ENCODE peak calls at places on chromosomes 5 and 9, in six cellular contexts. H is cardiac muscle cell, M is lung, X is lower leg skin, I is heart right ventricle, E is dorsolateral prefrontal cortex. T is an unnamed sample.

GRCh38 chr9:4987996-4988421 is 2.9 kb downstream of the JAK2 start:
- DNase-seq in H (peak), M (peak), X (no peak), I (no peak), E (no peak), T (peak)

GRCh38 chr5:91468643-91469422 is 85.7 kb upstream of the ARRDC3 start:
- DNase-seq in H (no peak), M (no peak), X (no peak), I (no peak), E (no peak), T (no peak)

GRCh38 chr9:89878003-89878411 is 273.2 kb downstream of the GADD45G start:
- DNase-seq in H (no peak), M (no peak), X (peak), I (no peak), E (no peak), T (no peak)

GRCh38 chr5:16666861-16667481 is 50.2 kb upstream of the RETREG1 start:
- DNase-seq in H (peak), M (no peak), X (no peak), I (peak), E (no peak), T (peak)

GRCh38 chr9:89036862-89037261 is 45.6 kb downstream of the S1PR3 start:
- DNase-seq in H (no peak), M (no peak), X (peak), I (no peak), E (no peak), T (no peak)

GRCh38 chr5:17147225-17148120 is 70.0 kb upstream of the BASP1 start:
- DNase-seq in H (no peak), M (no peak), X (no peak), I (no peak), E (no peak), T (peak)

GRCh38 chr5:79474416-79475173 is 39.3 kb downstream of the HOMER1 start:
- DNase-seq in H (no peak), M (no peak), X (no peak), I (no peak), E (no peak), T (peak)

GRCh38 chr5:17216974-17217325 is 481 bp upstream of the BASP1 start:
- DNase-seq in H (peak), M (peak), X (peak), I (no peak), E (no peak), T (peak)

GRCh38 chr9:118595719-118596305 is 773.4 kb downstream of the BRINP1 start:
- DNase-seq in H (peak), M (no peak), X (no peak), I (no peak), E (no peak), T (peak)

GRCh38 chr5:80990971-80991370 is 30.8 kb downstream of the RASGRF2 start:
- DNase-seq in H (no peak), M (no peak), X (no peak), I (no peak), E (no peak), T (peak)

GRCh38 chr9:131319486-131319885 is 30.0 kb downstream of the PLPP7 start:
- DNase-seq in H (no peak), M (no peak), X (no peak), I (peak), E (no peak), T (no peak)

GRCh38 chr5:147576646-147577535 is 67.0 kb upstream of the DPYSL3 start:
- DNase-seq in H (peak), M (peak), X (peak), I (peak), E (peak), T (peak)

GRCh38 chr5:82031220-82032119 is 59.6 kb downstream of the ATG10 start:
- DNase-seq in H (no peak), M (no peak), X (no peak), I (no peak), E (no peak), T (no peak)

GRCh38 chr5:143064207-143064606 is 294.0 kb downstream of the ARHGAP26 start:
- DNase-seq in H (no peak), M (no peak), X (no peak), I (no peak), E (no peak), T (peak)

DNA sequence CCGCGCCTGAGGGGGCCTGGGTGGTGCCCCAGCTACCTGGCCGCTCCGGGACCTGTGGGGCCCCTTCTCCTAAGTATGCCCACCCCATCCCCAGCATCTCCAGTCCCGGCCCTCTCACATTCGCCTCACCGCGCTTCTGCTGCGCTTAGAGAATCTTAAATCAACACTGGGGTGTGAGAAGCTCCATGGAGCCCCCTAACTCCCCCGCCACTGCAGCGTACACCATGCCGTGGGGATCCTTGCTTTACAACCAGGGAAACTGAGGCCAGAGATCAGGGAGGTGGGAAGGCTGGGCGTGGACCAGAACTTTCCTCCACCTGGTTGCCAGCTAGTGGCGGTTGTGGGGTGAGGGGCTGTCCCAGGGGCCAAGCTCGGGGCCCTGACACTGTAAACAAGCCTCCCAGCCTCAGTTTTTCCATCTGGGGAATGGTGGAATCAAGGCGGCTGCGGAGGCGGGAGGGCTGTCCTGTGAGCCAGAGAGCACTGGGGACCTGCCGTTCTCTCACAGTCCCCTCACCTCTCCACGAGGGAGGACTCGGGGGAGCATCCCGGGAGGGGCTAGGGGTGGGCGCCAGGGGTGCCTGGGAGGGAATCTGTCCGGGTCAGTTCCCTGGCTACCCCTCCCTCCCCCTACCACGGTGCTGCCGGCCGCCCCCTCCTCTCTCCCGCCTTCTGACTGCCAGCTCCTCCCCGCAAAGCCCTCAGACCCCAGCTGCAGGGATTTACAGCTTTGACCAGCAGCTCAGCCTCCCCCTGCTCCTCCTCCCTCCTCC is 161.2 kb downstream of the C9orf50 start:
- DNase-seq in H (no peak), M (no peak), X (no peak), I (no peak), E (no peak), T (no peak)
- H3K4me3 ChIP-seq in H (no peak), M (no peak), X (no peak), I (peak), E (peak), T (no peak)

GRCh38 chr5:9062873-9063272 is 483.0 kb downstream of the SEMA5A start:
- DNase-seq in H (no peak), M (no peak), X (no peak), I (no peak), E (no peak), T (no peak)
- TF ChIP-seq CTCF in H (no peak), M (no peak), X (no peak), I (no peak), E (no peak), T (no peak)

DNA sequence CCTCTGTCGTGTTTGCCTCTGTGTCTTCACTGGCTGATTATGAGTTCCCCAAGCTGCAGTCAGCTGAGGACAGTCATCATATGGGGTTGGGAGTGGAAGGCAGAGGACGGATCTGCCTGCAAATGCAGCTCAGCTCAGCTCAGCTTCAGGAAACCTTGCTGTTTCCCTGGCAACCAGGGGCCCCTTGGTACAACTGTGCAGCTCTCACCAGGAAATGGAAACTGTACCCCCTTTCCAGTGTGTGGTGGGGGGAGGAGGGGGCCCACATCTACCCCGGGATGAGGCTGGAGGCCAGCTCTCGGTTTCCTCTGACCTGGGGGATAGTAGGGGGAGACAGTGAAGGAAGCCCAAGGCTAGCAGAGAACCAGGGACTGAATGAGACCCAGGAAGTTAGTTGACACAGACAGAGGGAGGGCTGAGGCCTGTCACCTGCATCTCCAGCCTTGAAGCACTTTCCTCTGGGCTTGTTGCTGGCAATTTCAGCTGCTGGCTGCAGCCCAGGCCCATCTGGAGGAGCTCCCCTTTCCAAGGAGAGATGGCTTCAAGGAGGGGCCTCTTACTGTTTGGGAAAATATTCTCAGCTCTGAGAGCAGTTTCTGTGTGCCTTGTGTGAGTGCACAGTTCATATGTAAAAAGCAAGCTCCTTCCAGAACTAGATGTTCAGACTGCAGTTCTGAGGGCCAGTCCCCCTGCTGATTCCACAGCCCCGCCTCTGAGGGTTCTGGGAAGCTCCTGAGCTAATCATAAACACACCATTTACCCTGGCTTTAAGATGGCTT is 6.9 kb downstream of the ANXA6 start:
- DNase-seq in H (peak), M (no peak), X (no peak), I (peak), E (no peak), T (peak)
- H3K4me3 ChIP-seq in H (no peak), M (no peak), X (no peak), I (no peak), E (no peak), T (no peak)

DNA sequence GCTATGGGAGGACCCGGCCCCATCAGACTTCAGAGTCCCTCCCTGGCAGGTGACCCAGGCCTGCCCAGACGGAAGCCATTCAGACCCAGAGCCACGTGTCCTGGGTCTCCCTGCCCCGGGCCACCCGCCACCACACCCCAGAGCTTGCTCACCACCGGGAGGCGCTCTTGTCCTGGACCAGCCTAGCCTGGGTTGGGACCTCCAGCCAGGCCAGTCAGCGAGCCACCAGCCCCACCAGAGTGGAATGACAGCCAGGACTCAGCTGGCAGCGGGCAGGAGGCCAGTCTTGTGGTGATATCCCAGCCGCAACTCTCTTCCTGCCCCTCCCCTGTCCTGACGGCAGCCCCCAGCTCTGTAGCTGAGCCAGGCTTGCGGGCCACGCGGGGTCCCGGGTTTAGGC is 1.7 kb upstream of the PTGDS start:
- DNase-seq in H (no peak), M (no peak), X (no peak), I (peak), E (peak), T (no peak)
- TF ChIP-seq CTCF in H (peak), M (no peak), X (no peak), I (peak), E (peak), T (no peak)

GRCh38 chr5:172481011-172481410 is 26.7 kb upstream of the SH3PXD2B start:
- DNase-seq in H (no peak), M (no peak), X (no peak), I (no peak), E (no peak), T (no peak)

GRCh38 chr5:172477466-172477865 is 23.1 kb upstream of the SH3PXD2B start:
- DNase-seq in H (no peak), M (no peak), X (no peak), I (no peak), E (no peak), T (peak)

GRCh38 chr5:172478256-172478655 is 23.9 kb upstream of the SH3PXD2B start:
- DNase-seq in H (no peak), M (no peak), X (no peak), I (no peak), E (no peak), T (peak)

GRCh38 chr5:172479784-172480115 is 25.4 kb upstream of the SH3PXD2B start:
- DNase-seq in H (no peak), M (no peak), X (no peak), I (no peak), E (no peak), T (no peak)

DNA sequence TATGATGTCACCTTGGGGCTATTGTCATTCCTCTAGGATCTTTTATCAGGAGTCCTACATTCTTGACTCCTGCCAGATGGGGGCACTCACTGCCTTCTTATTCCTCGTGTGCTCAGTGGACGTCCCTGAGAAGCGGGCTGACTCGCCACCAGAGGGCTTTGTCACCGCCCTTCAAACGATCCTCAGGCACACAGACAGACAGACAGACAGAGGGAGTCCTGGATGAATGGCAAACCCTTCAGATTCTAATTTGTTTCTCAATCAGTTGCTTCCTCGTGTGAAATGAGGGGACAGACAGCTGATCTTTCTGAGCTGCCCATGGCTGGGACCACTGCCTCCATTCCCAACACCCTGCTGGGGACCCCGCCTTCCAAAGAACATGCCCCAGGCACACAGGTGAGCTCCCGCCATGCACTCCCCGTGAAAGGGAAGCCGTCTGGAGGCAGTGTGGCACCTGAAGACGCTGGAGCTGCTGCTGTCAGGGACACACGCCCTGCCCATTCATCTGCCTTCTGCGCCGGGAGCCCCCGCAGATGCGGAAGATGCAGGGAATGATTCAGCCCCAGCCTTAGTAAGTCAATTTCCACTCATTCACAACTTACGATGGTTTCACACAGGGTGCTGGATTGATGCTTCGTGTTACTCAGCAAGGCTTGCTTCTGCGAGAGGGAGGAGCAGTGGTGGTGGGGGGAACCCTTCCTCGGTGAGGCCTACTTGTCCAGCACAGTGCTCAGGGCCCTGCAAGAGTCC is 24.9 kb upstream of the SH3PXD2B start:
- DNase-seq in H (peak), M (peak), X (peak), I (peak), E (peak), T (peak)
- H3K4me3 ChIP-seq in H (no peak), M (no peak), X (no peak), I (no peak), E (no peak), T (no peak)

GRCh38 chr5:65209341-65209740 is 272.4 kb downstream of the ADAMTS6 start:
- DNase-seq in H (no peak), M (no peak), X (no peak), I (no peak), E (no peak), T (peak)

GRCh38 chr5:65213921-65214525 is 267.7 kb downstream of the ADAMTS6 start:
- DNase-seq in H (peak), M (no peak), X (no peak), I (no peak), E (no peak), T (peak)
- TF ChIP-seq CTCF in H (peak), M (no peak), X (no peak), I (peak), E (peak), T (peak)

GRCh38 chr9:108184009-108184408 is 671.8 kb downstream of the ACTL7B start:
- DNase-seq in H (no peak), M (no peak), X (no peak), I (no peak), E (no peak), T (no peak)

GRCh38 chr9:108184941-108185340 is 670.8 kb downstream of the ACTL7B start:
- DNase-seq in H (no peak), M (no peak), X (no peak), I (no peak), E (no peak), T (peak)

GRCh38 chr9:108182270-108182669 is 673.5 kb downstream of the ACTL7B start:
- DNase-seq in H (no peak), M (no peak), X (no peak), I (no peak), E (no peak), T (no peak)

GRCh38 chr9:108181444-108181843 is 674.3 kb downstream of the ACTL7B start:
- DNase-seq in H (no peak), M (no peak), X (no peak), I (no peak), E (no peak), T (no peak)

DNA sequence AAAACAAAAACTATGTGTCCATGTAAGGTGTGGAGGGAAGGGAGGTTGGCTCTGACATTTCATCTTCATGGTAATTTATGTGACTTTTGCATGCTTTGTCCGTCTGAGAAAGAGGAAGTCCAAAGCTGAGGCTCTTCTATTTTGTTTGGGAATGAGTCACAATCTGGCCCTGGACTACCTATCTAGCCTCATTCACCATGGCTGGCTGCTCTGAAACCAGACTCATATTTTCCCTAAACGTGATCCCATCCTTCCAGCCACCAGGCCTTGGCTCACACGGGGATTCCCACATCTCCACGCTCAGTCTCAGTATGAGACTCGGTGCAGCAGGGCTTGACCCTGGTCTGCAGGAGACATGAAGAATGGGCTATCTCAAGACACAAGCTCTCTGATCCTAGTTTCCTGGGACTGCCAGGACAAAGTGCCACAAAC is 672.8 kb downstream of the ACTL7B start:
- DNase-seq in H (no peak), M (no peak), X (no peak), I (no peak), E (no peak), T (peak)
- H3K4me3 ChIP-seq in H (no peak), M (no peak), X (no peak), I (no peak), E (no peak), T (no peak)

GRCh38 chr5:62271870-62272269 is 34.1 kb upstream of the KIF2A start:
- DNase-seq in H (no peak), M (no peak), X (no peak), I (no peak), E (no peak), T (no peak)
- TF ChIP-seq CTCF in H (no peak), M (no peak), X (no peak), I (no peak), E (no peak), T (peak)

GRCh38 chr9:70411930-70412677 is 2.4 kb downstream of the KLF9 start:
- DNase-seq in H (no peak), M (peak), X (peak), I (peak), E (peak), T (peak)

GRCh38 chr9:70409800-70410199 is 4.7 kb downstream of the KLF9 start:
- DNase-seq in H (no peak), M (no peak), X (no peak), I (no peak), E (no peak), T (peak)

GRCh38 chr9:70411141-70411929 is 3.1 kb downstream of the KLF9 start:
- DNase-seq in H (peak), M (peak), X (peak), I (peak), E (no peak), T (peak)

GRCh38 chr9:70409280-70409679 is 5.2 kb downstream of the KLF9 start:
- DNase-seq in H (no peak), M (no peak), X (no peak), I (no peak), E (no peak), T (peak)

DNA sequence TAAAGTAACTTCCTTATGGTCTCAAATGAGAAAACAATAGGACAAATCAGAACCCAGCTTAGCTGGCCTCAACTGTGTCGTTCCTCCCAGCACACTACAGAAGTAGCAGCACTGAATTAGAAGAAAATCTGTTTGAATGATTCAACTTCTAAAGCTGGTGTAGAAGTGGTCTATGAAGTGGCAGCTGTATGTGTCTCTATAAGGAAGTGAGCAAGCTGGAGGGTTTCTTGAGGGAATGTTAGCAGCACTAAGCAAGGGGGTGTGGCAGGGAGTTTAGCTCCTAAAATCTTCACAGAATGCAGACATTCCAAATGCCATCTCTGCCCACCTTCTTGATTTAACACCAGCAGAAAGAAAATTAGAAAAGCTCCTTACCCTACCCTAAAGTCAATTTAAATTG is 4.1 kb downstream of the KLF9 start:
- DNase-seq in H (no peak), M (no peak), X (no peak), I (no peak), E (no peak), T (peak)
- H3K4me3 ChIP-seq in H (no peak), M (peak), X (peak), I (peak), E (peak), T (peak)

T was measured in fibroblast of the aortic adventitia.